ENCODE peak calls at places on chromosomes 3 and 15, in seven cellular contexts. B, U, J, K, H, I and N are unnamed samples.

GRCh38 chr3:46297658-46298423 is 55.6 kb downstream of the CCR3 start:
- DNase-seq in B (no peak), U (no peak), J (no peak), K (no peak), H (no peak), I (no peak), N (no peak)

GRCh38 chr15:40878785-40879184 is 4.8 kb upstream of the RHOV start:
- DNase-seq in B (no peak), U (no peak), J (no peak), K (no peak), H (no peak), I (peak), N (no peak)

GRCh38 chr3:133466531-133467386 is 66.9 kb downstream of the BFSP2 start:
- DNase-seq in B (no peak), U (no peak), J (no peak), K (no peak), H (no peak), I (no peak), N (no peak)

GRCh38 chr15:85741021-85741421 is 53.7 kb downstream of the KLHL25 start:
- DNase-seq in B (no peak), U (no peak), J (no peak), K (no peak), H (no peak), I (no peak), N (no peak)

GRCh38 chr15:96365781-96366525 is 35.5 kb downstream of the NR2F2 start:
- DNase-seq in B (no peak), U (no peak), J (no peak), K (no peak), H (no peak), I (no peak), N (no peak)

GRCh38 chr3:191383104-191383503 is 52.8 kb upstream of the UTS2B start:
- DNase-seq in B (no peak), U (no peak), J (no peak), K (no peak), H (no peak), I (peak), N (no peak)

GRCh38 chr15:63446260-63446659 is 58.1 kb upstream of the USP3 start:
- DNase-seq in B (no peak), U (no peak), J (no peak), K (no peak), H (no peak), I (no peak), N (no peak)

GRCh38 chr3:82977871-82978270 is 1216.4 kb upstream of the GBE1 start:
- DNase-seq in B (no peak), U (no peak), J (no peak), K (no peak), H (no peak), I (no peak), N (no peak)

GRCh38 chr15:83410532-83410931 is 36.6 kb upstream of the SH3GL3 start:
- DNase-seq in B (no peak), U (no peak), J (no peak), K (no peak), H (no peak), I (no peak), N (no peak)

GRCh38 chr3:23981136-23981535 is 36.0 kb downstream of the NR1D2 start:
- DNase-seq in B (no peak), U (no peak), J (no peak), K (no peak), H (no peak), I (no peak), N (no peak)

GRCh38 chr3:138135833-138136194 is 3.6 kb upstream of the A4GNT start:
- DNase-seq in B (no peak), U (no peak), J (no peak), K (no peak), H (no peak), I (no peak), N (no peak)

GRCh38 chr3:183513046-183513706 is 42.3 kb downstream of the KLHL6 start:
- DNase-seq in B (no peak), U (no peak), J (no peak), K (no peak), H (no peak), I (no peak), N (no peak)

GRCh38 chr3:190644766-190645165 is 130.9 kb downstream of the IL1RAP start:
- DNase-seq in B (no peak), U (no peak), J (no peak), K (peak), H (no peak), I (peak), N (no peak)

GRCh38 chr15:63856711-63857458 is 23.1 kb upstream of the HERC1 start:
- DNase-seq in B (no peak), U (no peak), J (no peak), K (peak), H (no peak), I (peak), N (no peak)

GRCh38 chr3:41198526-41198925 is 779 bp upstream of the CTNNB1 start:
- DNase-seq in B (peak), U (peak), J (peak), K (no peak), H (peak), I (no peak), N (peak)

GRCh38 chr3:187025656-187026320 is 95.5 kb downstream of the ST6GAL1 start:
- DNase-seq in B (no peak), U (no peak), J (no peak), K (no peak), H (peak), I (no peak), N (no peak)

GRCh38 chr3:128491071-128491899 is 1.7 kb downstream of the GATA2 start:
- DNase-seq in B (no peak), U (no peak), J (no peak), K (no peak), H (peak), I (no peak), N (no peak)

GRCh38 chr3:66561374-66561773 is 60.6 kb upstream of the LRIG1 start:
- DNase-seq in B (no peak), U (no peak), J (no peak), K (no peak), H (no peak), I (peak), N (no peak)

GRCh38 chr3:197600796-197601565 is 45.2 kb upstream of the BDH1 start:
- DNase-seq in B (no peak), U (no peak), J (no peak), K (no peak), H (no peak), I (peak), N (no peak)

GRCh38 chr3:148791296-148791695 is 36.3 kb upstream of the CPB1 start:
- DNase-seq in B (no peak), U (no peak), J (no peak), K (no peak), H (peak), I (no peak), N (no peak)

GRCh38 chr3:119643094-119643493 is 17.3 kb downstream of the POPDC2 start:
- DNase-seq in B (no peak), U (no peak), J (no peak), K (no peak), H (no peak), I (peak), N (no peak)

GRCh38 chr3:5229414-5229813 is 41.9 kb downstream of the EDEM1 start:
- DNase-seq in B (no peak), U (no peak), J (no peak), K (no peak), H (no peak), I (no peak), N (no peak)

GRCh38 chr15:35206060-35206675 is 121.1 kb upstream of the NANOGP8 start:
- DNase-seq in B (peak), U (no peak), J (no peak), K (peak), H (no peak), I (peak), N (no peak)

GRCh38 chr3:186643493-186643892 is 3.3 kb downstream of the FETUB start:
- DNase-seq in B (no peak), U (no peak), J (no peak), K (no peak), H (no peak), I (no peak), N (no peak)

GRCh38 chr15:41199470-41199869 is 31.1 kb downstream of the EXD1 start:
- DNase-seq in B (no peak), U (no peak), J (no peak), K (no peak), H (no peak), I (no peak), N (no peak)

GRCh38 chr3:180420016-180420415 is 181.9 kb upstream of the TTC14 start:
- DNase-seq in B (no peak), U (no peak), J (no peak), K (no peak), H (no peak), I (no peak), N (no peak)

GRCh38 chr15:85831415-85832113 is 36.8 kb upstream of the KLHL25 start:
- DNase-seq in B (peak), U (peak), J (peak), K (peak), H (peak), I (peak), N (peak)

GRCh38 chr3:186669378-186670084 is 3.7 kb downstream of the HRG start:
- DNase-seq in B (no peak), U (no peak), J (no peak), K (no peak), H (no peak), I (peak), N (no peak)

GRCh38 chr3:151156618-151157216 is 46.3 kb downstream of the GPR171 start:
- DNase-seq in B (peak), U (no peak), J (no peak), K (peak), H (peak), I (peak), N (no peak)

DNA sequence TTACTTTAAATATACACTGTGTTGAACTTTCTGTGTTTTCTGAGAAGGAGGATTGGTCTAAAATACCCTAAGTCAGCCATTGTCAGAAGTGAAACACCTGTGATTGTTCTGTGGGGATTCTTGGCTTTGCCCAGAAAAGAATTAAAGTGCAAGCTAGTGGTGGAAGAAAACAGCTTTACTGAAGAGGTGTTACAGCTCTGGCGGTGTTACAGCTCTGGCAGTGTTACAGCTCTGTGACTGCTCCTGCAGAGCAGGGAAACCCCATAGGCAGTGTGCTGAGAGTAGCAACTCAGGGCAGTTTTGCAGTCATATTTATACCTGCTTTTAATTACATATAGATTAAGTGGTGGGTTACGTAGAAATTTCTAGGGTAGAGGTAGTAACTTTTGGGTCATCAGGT is 66.6 kb downstream of the C3orf20 start:
- DNase-seq in B (no peak), U (no peak), J (no peak), K (no peak), H (no peak), I (no peak), N (no peak)
- H3K4me3 ChIP-seq in B (no peak), U (no peak), J (no peak), K (no peak), H (no peak), I (no peak), N (no peak)

GRCh38 chr15:37106490-37107001 is 6.2 kb upstream of the MEIS2 start:
- DNase-seq in B (peak), U (peak), J (no peak), K (no peak), H (peak), I (peak), N (no peak)
- H3K4me3 ChIP-seq in B (no peak), U (peak), J (peak), K (peak), H (peak), I (peak), N (no peak)

DNA sequence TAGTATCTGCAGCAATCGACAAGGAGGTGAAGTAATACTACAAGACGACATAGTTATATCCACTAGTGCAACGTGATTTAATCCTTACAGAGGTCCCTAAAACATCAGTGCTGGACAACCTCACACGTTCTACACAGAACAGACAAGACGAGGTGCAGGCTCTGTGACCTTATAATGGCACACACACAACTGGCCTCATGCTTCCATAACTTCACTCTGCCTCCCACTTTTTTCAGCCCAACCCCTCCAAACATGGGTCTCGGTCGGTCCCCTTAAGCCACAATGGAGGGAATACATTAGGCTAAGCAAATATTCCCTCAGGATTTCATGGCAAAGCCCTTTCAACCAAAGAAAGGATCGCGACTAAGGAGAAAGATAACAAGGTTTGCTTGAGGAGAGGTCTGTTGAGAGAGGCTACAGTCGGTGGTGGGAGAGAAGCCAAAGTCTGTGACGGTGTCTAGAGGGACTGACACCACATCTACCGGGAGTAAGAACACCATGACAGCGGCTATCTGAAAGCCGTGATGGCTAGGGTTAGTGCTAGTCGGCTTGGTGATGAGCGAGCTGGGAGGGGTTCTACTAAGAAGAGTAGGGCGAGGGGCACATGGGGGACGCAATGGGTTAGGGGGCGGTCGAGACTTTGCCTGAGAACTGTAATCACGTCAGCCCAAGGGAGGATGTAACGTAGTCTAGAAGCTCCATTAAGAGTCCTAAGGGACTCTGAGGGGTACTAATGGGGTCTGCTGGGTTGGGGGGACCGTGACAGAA is 1.1 kb downstream of the MYO9A start:
- DNase-seq in B (peak), U (peak), J (peak), K (no peak), H (peak), I (peak), N (peak)
- H3K4me3 ChIP-seq in B (peak), U (peak), J (peak), K (peak), H (peak), I (peak), N (peak)

DNA sequence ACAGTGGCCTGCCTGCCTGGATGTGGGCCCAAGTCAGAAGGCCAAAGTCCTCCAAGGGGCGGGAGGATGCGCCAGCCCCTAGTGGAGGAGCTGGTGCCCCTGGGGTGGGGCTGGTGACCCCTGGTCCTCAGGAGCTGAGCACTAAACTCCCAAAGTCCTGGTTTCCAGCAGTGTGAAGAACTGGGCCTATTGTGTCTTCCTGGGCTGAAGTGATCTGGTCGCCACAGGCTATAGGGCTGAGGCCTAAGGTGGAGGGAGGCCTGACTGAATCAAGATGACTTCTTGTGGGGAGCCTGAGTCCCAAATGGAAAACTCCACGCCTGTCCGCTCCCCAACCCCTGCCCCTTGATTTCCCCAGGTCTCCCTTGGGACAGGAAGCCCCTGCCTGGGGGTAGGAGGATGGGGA is 775 bp upstream of the FES start:
- DNase-seq in B (peak), U (no peak), J (no peak), K (no peak), H (no peak), I (peak), N (no peak)
- H3K4me3 ChIP-seq in B (no peak), U (peak), J (no peak), K (no peak), H (no peak), I (peak), N (no peak)

DNA sequence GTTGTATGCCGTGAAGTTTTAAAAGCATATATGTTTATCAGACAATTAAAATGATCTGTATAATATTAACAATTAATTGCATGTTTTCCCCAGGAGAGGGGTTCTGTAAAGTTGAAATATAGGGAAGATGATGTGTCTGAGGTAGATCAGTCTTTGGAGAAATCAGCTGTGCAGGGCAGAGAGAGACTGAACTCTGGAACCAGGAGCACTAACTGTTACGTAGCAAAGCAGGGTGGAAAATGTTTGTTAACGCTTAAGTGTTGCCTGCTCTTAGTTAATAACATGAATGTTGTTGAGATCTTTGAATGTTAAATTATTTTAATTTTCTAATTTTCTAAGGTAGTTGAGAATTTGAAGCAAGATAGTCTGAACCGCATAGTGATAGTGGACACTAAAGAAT is 57.5 kb downstream of the NEO1 start:
- DNase-seq in B (peak), U (no peak), J (no peak), K (no peak), H (no peak), I (no peak), N (no peak)
- H3K4me3 ChIP-seq in B (no peak), U (no peak), J (no peak), K (no peak), H (no peak), I (no peak), N (no peak)

DNA sequence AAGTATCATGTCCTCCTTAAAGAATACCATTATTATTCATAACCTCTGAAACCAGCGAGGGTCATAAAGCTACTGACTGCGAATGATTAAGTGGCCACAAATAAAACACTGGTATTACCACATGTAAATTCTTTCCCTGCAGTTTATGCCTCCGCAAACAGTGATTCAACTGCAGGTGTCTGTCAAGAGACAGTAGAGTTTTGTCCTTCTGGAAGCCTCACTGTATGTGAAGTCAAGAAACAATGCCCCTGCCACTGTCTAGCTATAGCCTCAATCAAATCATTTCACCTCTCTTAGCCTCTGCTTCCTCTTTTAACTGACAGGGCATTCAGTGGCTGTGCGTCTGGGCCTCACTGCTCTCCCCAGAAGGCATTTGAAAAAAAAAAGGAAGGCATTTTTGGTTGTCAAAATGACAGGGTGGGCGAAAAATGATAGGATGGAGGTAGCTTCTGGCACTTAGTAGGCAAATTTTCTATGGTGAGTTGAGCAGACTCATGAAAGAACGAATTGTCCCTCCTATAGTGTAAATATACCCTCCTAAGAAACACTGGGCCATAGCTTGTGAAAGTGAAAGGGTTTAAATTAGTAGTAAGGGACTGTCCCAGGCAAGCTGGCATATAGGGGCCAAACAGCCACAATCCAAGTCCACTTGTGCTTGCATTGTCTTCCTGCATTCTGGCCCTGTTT is 66.7 kb downstream of the FILIP1L start:
- DNase-seq in B (peak), U (no peak), J (no peak), K (peak), H (no peak), I (peak), N (no peak)
- H3K4me3 ChIP-seq in B (no peak), U (no peak), J (no peak), K (no peak), H (no peak), I (no peak), N (no peak)

GRCh38 chr3:78764634-78765033 is 1003.2 kb downstream of the ROBO1 start:
- DNase-seq in B (no peak), U (no peak), J (no peak), K (no peak), H (no peak), I (no peak), N (no peak)
- H3K4me3 ChIP-seq in B (no peak), U (no peak), J (no peak), K (no peak), H (no peak), I (no peak), N (no peak)

DNA sequence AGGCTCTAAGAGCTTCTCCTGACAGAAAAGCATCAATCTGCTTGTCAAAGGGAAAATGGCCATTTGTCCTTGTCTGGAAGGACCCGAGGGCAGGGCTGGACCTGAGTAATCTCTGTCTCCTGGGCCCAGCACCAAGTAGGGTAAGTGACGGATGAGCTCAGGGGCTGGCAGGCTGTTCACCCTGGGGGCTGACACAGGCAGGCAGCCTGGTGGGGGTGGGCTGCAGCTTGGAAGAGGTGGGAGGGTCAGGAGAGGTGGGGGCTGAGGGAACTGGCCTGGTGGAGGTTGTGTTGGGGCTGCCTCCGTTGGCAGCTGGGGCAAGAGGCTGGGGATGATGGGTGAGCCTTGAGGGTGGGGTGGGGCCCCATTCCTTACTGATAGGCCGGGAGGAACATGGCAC is 42.3 kb upstream of the ADPGK start:
- DNase-seq in B (no peak), U (no peak), J (no peak), K (no peak), H (no peak), I (no peak), N (no peak)
- H3K4me3 ChIP-seq in B (no peak), U (no peak), J (no peak), K (no peak), H (no peak), I (no peak), N (no peak)

DNA sequence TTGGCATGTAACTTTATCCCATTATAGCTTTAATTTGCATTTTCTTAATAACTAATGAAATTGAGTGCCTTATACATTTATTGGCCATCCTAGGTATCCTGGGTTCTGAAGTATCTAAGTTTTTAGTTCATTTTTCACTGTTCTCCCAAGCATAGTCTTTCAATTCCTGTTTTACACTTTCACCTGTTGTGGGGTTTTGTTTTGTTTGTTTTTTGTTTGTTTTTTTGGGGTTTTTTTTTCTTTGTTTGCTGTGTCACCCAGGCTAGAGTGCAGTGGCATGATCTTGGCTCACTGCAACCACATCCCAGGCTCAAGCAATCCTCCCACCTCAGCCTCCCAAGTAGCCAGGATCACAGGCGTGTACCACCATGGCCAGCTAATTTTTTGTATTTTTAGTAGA is 83.1 kb upstream of the GADL1 start:
- DNase-seq in B (no peak), U (no peak), J (no peak), K (no peak), H (no peak), I (no peak), N (no peak)
- H3K4me3 ChIP-seq in B (no peak), U (no peak), J (no peak), K (no peak), H (no peak), I (no peak), N (no peak)